ENCODE peak calls at places on chromosome 3, in nine cellular contexts. G is neural progenitor cell; M is HEK293T; H is HTR-8/SVneo; S is activated CD4-positive, CD25-positive, alpha-beta regulatory T cell; C is activated CD4-positive, alpha-beta T cell treated with anti-CD3 and anti-CD28 coated beads, Interleukin-2, amount 50 U/mL, for 1 hour; I is LoVo; V is aorta; P is NCI-H345. Z is an unnamed sample.

GRCh38 chr3:127732303-127732702 is 59.6 kb downstream of the ABTB1 start:
- DNase-seq in G (peak), M (no peak), H (no peak), S (no peak), C (no peak), I (no peak), V (no peak), P (no peak), Z (no peak)

GRCh38 chr3:60081381-60082095 is 1031.7 kb upstream of the CFAP20DC start:
- DNase-seq in G (no peak), M (no peak), H (no peak), S (no peak), C (no peak), I (no peak), V (no peak), P (no peak), Z (no peak)

GRCh38 chr3:123153124-123153523 is 48.6 kb upstream of the SEC22A start:
- DNase-seq in G (no peak), M (no peak), H (no peak), S (no peak), C (no peak), I (no peak), V (no peak), P (no peak), Z (no peak)

GRCh38 chr3:40012381-40012780 is 203.0 kb downstream of the MYRIP start:
- DNase-seq in G (no peak), M (no peak), H (no peak), S (no peak), C (no peak), I (no peak), V (no peak), P (no peak), Z (no peak)

GRCh38 chr3:141056716-141057115 is 5.6 kb downstream of the SPSB4 start:
- DNase-seq in G (peak), M (no peak), H (no peak), S (no peak), C (no peak), I (no peak), V (no peak), P (no peak), Z (no peak)

GRCh38 chr3:127425505-127426443 is 137.9 kb upstream of the PRR20G start:
- DNase-seq in G (no peak), M (no peak), H (no peak), S (no peak), C (no peak), I (no peak), V (no peak), P (no peak), Z (no peak)

GRCh38 chr3:22996926-22997600 is 206.1 kb upstream of the UBE2E2 start:
- DNase-seq in G (peak), M (no peak), H (no peak), S (no peak), C (no peak), I (no peak), V (no peak), P (no peak), Z (no peak)

GRCh38 chr3:39466988-39467387 is 492 bp upstream of the MOBP start:
- DNase-seq in G (no peak), M (no peak), H (no peak), S (no peak), C (no peak), I (no peak), V (no peak), P (no peak), Z (no peak)

GRCh38 chr3:190076601-190077444 is 43.9 kb downstream of the P3H2 start:
- DNase-seq in G (peak), M (no peak), H (peak), S (no peak), C (no peak), I (peak), V (peak), P (no peak), Z (peak)

GRCh38 chr3:186511245-186511644 is 32.9 kb downstream of the CRYGS start:
- DNase-seq in G (no peak), M (no peak), H (no peak), S (no peak), C (no peak), I (no peak), V (no peak), P (no peak), Z (no peak)

GRCh38 chr3:98778852-98779379 is 15.8 kb downstream of the ST3GAL6 start:
- DNase-seq in G (no peak), M (no peak), H (peak), S (no peak), C (no peak), I (no peak), V (no peak), P (no peak), Z (no peak)

GRCh38 chr3:131007782-131008181 is 18.8 kb downstream of the ASTE1 start:
- DNase-seq in G (no peak), M (no peak), H (no peak), S (no peak), C (no peak), I (no peak), V (no peak), P (no peak), Z (no peak)

GRCh38 chr3:156151824-156152428 is 31.5 kb downstream of the KCNAB1 start:
- DNase-seq in G (peak), M (peak), H (peak), S (no peak), C (peak), I (peak), V (peak), P (peak), Z (peak)

GRCh38 chr3:41974223-41974622 is 12.3 kb upstream of the ULK4 start:
- DNase-seq in G (no peak), M (no peak), H (no peak), S (no peak), C (no peak), I (no peak), V (no peak), P (no peak), Z (no peak)

GRCh38 chr3:27022096-27022761 is 347.0 kb downstream of the NEK10 start:
- DNase-seq in G (peak), M (no peak), H (no peak), S (no peak), C (no peak), I (no peak), V (no peak), P (no peak), Z (no peak)

GRCh38 chr3:146044046-146044445 is 116.9 kb downstream of the PLOD2 start:
- DNase-seq in G (no peak), M (no peak), H (no peak), S (no peak), C (no peak), I (no peak), V (no peak), P (no peak), Z (no peak)

GRCh38 chr3:160129459-160130061 is 95.7 kb upstream of the C3orf80 start:
- DNase-seq in G (no peak), M (no peak), H (peak), S (no peak), C (no peak), I (peak), V (no peak), P (no peak), Z (no peak)

GRCh38 chr3:28000608-28001007 is 240.8 kb upstream of the CMC1 start:
- DNase-seq in G (no peak), M (no peak), H (no peak), S (no peak), C (no peak), I (no peak), V (no peak), P (no peak), Z (no peak)

GRCh38 chr3:179590669-179591068 is 13.8 kb downstream of the MRPL47 start:
- DNase-seq in G (no peak), M (no peak), H (no peak), S (no peak), C (no peak), I (no peak), V (no peak), P (no peak), Z (no peak)

GRCh38 chr3:35987386-35987785 is 348.1 kb downstream of the ARPP21 start:
- DNase-seq in G (no peak), M (no peak), H (no peak), S (no peak), C (no peak), I (no peak), V (no peak), P (no peak), Z (no peak)

GRCh38 chr3:113695818-113696645 is at the start of gene USF3:
- DNase-seq in G (no peak), M (peak), H (peak), S (peak), C (peak), I (peak), V (peak), P (peak), Z (no peak)

GRCh38 chr3:114014211-114014610 is 42.1 kb downstream of the CCDC191 start:
- DNase-seq in G (no peak), M (no peak), H (no peak), S (no peak), C (no peak), I (no peak), V (no peak), P (no peak), Z (no peak)

GRCh38 chr3:72728958-72729467 is 119.2 kb downstream of the SHQ1 start:
- DNase-seq in G (no peak), M (no peak), H (no peak), S (no peak), C (no peak), I (no peak), V (no peak), P (peak), Z (no peak)

GRCh38 chr3:132787616-132788015 is 65.4 kb upstream of the NPHP3 start:
- DNase-seq in G (no peak), M (no peak), H (no peak), S (no peak), C (no peak), I (no peak), V (no peak), P (peak), Z (no peak)

GRCh38 chr3:149442845-149443544 is 31.5 kb upstream of the TM4SF4 start:
- DNase-seq in G (no peak), M (no peak), H (no peak), S (no peak), C (no peak), I (peak), V (no peak), P (no peak), Z (no peak)

GRCh38 chr3:37993811-37994638 is 3.4 kb downstream of the VILL start:
- DNase-seq in G (peak), M (peak), H (peak), S (no peak), C (peak), I (no peak), V (peak), P (no peak), Z (peak)

GRCh38 chr3:46713898-46714552 is 3.6 kb downstream of the PRSS50 start:
- DNase-seq in G (no peak), M (no peak), H (no peak), S (no peak), C (no peak), I (no peak), V (peak), P (no peak), Z (no peak)

GRCh38 chr3:4823986-4824947 is 155.0 kb upstream of the BHLHE40 start:
- DNase-seq in G (no peak), M (no peak), H (no peak), S (no peak), C (no peak), I (no peak), V (no peak), P (no peak), Z (no peak)

GRCh38 chr3:87127286-87127685 is 99.8 kb upstream of the CHMP2B start:
- DNase-seq in G (no peak), M (no peak), H (no peak), S (no peak), C (no peak), I (no peak), V (no peak), P (no peak), Z (no peak)

GRCh38 chr3:46878796-46879436 is 1.4 kb downstream of the PTH1R start:
- DNase-seq in G (peak), M (no peak), H (peak), S (no peak), C (no peak), I (peak), V (no peak), P (no peak), Z (peak)

GRCh38 chr3:155385896-155386295 is 92.4 kb upstream of the STRIT1 start:
- DNase-seq in G (no peak), M (no peak), H (no peak), S (no peak), C (no peak), I (no peak), V (no peak), P (no peak), Z (no peak)

GRCh38 chr3:167901087-167901486 is 165.6 kb downstream of the SERPINI1 start:
- DNase-seq in G (no peak), M (no peak), H (no peak), S (no peak), C (no peak), I (no peak), V (no peak), P (no peak), Z (no peak)

GRCh38 chr3:170003881-170004356 is 33.9 kb upstream of the GPR160 start:
- DNase-seq in G (no peak), M (no peak), H (no peak), S (no peak), C (no peak), I (no peak), V (no peak), P (no peak), Z (no peak)

GRCh38 chr3:150344079-150344478 is 64.0 kb upstream of the TSC22D2 start:
- DNase-seq in G (no peak), M (no peak), H (no peak), S (no peak), C (no peak), I (no peak), V (no peak), P (no peak), Z (no peak)

GRCh38 chr3:149455366-149455765 is 19.1 kb upstream of the TM4SF4 start:
- DNase-seq in G (no peak), M (no peak), H (no peak), S (no peak), C (no peak), I (no peak), V (no peak), P (no peak), Z (no peak)

Z was measured in neuronal stem cell.